ENCODE peak calls at places on chromosome 2, in seven cellular contexts. V, A, Z, Y, I, U and D are unnamed samples. For H3K79me1, the result is how much of the 10 kb centered on the place peaks cover.

GRCh38 chr2:239316562-239317465 is 84.0 kb downstream of the HDAC4 start:
- DNase-seq in V (no peak), A (peak), Z (no peak), Y (peak), I (no peak), U (no peak), D (no peak)

GRCh38 chr2:112255875-112256274 is 1.0 kb upstream of the ZC3H8 start:
- DNase-seq in V (no peak), A (no peak), Z (no peak), Y (no peak), I (no peak), U (no peak), D (no peak)

GRCh38 chr2:203461736-203462135 is 73.4 kb downstream of the RAPH1 start:
- DNase-seq in V (no peak), A (peak), Z (no peak), Y (no peak), I (no peak), U (no peak), D (no peak)

GRCh38 chr2:44551001-44551400 is 189.3 kb downstream of the CAMKMT start:
- DNase-seq in V (no peak), A (no peak), Z (no peak), Y (no peak), I (no peak), U (no peak), D (no peak)

GRCh38 chr2:77147154-77147553 is 375.0 kb downstream of the LRRTM4 start:
- DNase-seq in V (no peak), A (no peak), Z (no peak), Y (no peak), I (no peak), U (no peak), D (no peak)

GRCh38 chr2:20421336-20421987 is 25.4 kb upstream of the RHOB start:
- DNase-seq in V (no peak), A (no peak), Z (no peak), Y (no peak), I (no peak), U (no peak), D (no peak)

GRCh38 chr2:171316220-171316619 is 117.6 kb downstream of the METTL8 start:
- DNase-seq in V (no peak), A (peak), Z (peak), Y (peak), I (peak), U (peak), D (no peak)

GRCh38 chr2:72109291-72109690 is 38.4 kb downstream of the CYP26B1 start:
- DNase-seq in V (no peak), A (no peak), Z (no peak), Y (no peak), I (no peak), U (no peak), D (no peak)

GRCh38 chr2:8260213-8260612 is 421.6 kb upstream of the ID2 start:
- DNase-seq in V (no peak), A (no peak), Z (peak), Y (no peak), I (no peak), U (no peak), D (no peak)

GRCh38 chr2:10449481-10449831 is 1.3 kb upstream of the ODC1 start:
- DNase-seq in V (no peak), A (no peak), Z (no peak), Y (no peak), I (no peak), U (no peak), D (no peak)

GRCh38 chr2:99622578-99622977 is 132.8 kb upstream of the REV1 start:
- DNase-seq in V (no peak), A (no peak), Z (no peak), Y (no peak), I (no peak), U (no peak), D (no peak)

GRCh38 chr2:16330571-16331351 is 334.9 kb downstream of the CYRIA start:
- DNase-seq in V (peak), A (no peak), Z (peak), Y (peak), I (no peak), U (peak), D (no peak)

GRCh38 chr2:48954935-48955334 is 199.4 kb downstream of the FSHR start:
- DNase-seq in V (no peak), A (peak), Z (no peak), Y (no peak), I (no peak), U (peak), D (no peak)

GRCh38 chr2:46065152-46065551 is 232.1 kb upstream of the EPAS1 start:
- DNase-seq in V (no peak), A (peak), Z (no peak), Y (no peak), I (no peak), U (peak), D (peak)

GRCh38 chr2:46990231-46990588 is 74.6 kb upstream of the MCFD2 start:
- DNase-seq in V (no peak), A (no peak), Z (no peak), Y (no peak), I (no peak), U (no peak), D (no peak)

GRCh38 chr2:172454404-172455120 is 27.2 kb downstream of the ITGA6 start:
- DNase-seq in V (no peak), A (no peak), Z (no peak), Y (no peak), I (no peak), U (no peak), D (no peak)

GRCh38 chr2:31078579-31079105 is 59.6 kb downstream of the GALNT14 start:
- DNase-seq in V (no peak), A (no peak), Z (no peak), Y (no peak), I (no peak), U (no peak), D (no peak)

GRCh38 chr2:175567435-175568061 is 386.0 kb upstream of the ATP5MC3 start:
- DNase-seq in V (no peak), A (no peak), Z (peak), Y (no peak), I (no peak), U (peak), D (no peak)

GRCh38 chr2:67135201-67135600 is 261.9 kb upstream of the ETAA1 start:
- DNase-seq in V (no peak), A (no peak), Z (no peak), Y (no peak), I (no peak), U (no peak), D (no peak)

GRCh38 chr2:159797468-159798375 is at the start of gene CD302:
- DNase-seq in V (peak), A (peak), Z (peak), Y (peak), I (no peak), U (peak), D (peak)

GRCh38 chr2:28650261-28650584 is 101.4 kb upstream of the PPP1CB start:
- DNase-seq in V (no peak), A (no peak), Z (no peak), Y (no peak), I (no peak), U (no peak), D (no peak)

GRCh38 chr2:203718087-203718486 is 11.6 kb downstream of the CD28 start:
- DNase-seq in V (no peak), A (peak), Z (peak), Y (no peak), I (no peak), U (no peak), D (no peak)

GRCh38 chr2:172774302-172774701 is 38.7 kb downstream of the RAPGEF4 start:
- DNase-seq in V (no peak), A (no peak), Z (no peak), Y (no peak), I (no peak), U (no peak), D (no peak)

GRCh38 chr2:126154256-126154655 is 501.7 kb upstream of the GYPC start:
- DNase-seq in V (no peak), A (no peak), Z (no peak), Y (no peak), I (no peak), U (no peak), D (no peak)

GRCh38 chr2:229800997-229801754 is 86.8 kb upstream of the DNER start:
- DNase-seq in V (peak), A (peak), Z (peak), Y (peak), I (peak), U (peak), D (peak)

GRCh38 chr2:144671695-144672094 is 151.8 kb upstream of the ZEB2 start:
- DNase-seq in V (no peak), A (peak), Z (no peak), Y (no peak), I (no peak), U (no peak), D (peak)

GRCh38 chr2:108573070-108573469 is 38.8 kb downstream of the LIMS1 start:
- DNase-seq in V (no peak), A (peak), Z (no peak), Y (no peak), I (no peak), U (peak), D (no peak)
- H3K4me2 ChIP-seq in V (no peak), A (peak), Z (no peak), Y (no peak), I (no peak), U (no peak), D (no peak)

DNA sequence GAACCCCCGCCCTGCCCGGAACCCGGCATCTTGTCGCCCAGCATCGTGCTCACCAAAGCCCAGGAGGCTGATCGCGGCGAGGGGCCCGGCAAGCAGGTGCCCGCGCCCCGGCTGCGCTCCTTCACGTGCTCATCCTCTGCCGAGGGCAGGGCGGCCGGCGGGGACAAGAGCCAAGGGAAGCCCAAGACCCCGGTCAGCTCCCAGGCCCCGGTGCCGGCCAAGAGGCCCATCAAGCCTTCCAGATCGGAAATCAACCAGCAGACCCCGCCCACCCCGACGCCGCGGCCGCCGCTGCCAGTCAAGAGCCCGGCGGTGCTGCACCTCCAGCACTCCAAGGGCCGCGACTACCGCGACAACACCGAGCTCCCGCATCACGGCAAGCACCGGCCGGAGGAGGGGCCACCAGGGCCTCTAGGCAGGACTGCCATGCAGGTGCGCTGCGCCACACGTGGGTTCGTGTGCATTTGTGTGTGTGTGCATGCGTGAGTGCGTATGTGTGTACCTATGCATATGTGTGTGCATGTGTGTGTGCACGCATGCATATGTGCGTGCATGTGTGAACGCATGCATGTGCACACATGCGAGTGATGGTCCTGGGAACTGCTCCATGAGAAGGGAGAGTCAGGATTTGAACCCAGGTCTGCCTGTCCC is 47.1 kb upstream of the ATG16L1 start:
- DNase-seq in V (no peak), A (no peak), Z (no peak), Y (no peak), I (no peak), U (no peak), D (no peak)
- H3K79me1 ChIP-seq in V (under half), A (under half), Z (under half), Y (under half), I (under half), U (under half), D (under half)

DNA sequence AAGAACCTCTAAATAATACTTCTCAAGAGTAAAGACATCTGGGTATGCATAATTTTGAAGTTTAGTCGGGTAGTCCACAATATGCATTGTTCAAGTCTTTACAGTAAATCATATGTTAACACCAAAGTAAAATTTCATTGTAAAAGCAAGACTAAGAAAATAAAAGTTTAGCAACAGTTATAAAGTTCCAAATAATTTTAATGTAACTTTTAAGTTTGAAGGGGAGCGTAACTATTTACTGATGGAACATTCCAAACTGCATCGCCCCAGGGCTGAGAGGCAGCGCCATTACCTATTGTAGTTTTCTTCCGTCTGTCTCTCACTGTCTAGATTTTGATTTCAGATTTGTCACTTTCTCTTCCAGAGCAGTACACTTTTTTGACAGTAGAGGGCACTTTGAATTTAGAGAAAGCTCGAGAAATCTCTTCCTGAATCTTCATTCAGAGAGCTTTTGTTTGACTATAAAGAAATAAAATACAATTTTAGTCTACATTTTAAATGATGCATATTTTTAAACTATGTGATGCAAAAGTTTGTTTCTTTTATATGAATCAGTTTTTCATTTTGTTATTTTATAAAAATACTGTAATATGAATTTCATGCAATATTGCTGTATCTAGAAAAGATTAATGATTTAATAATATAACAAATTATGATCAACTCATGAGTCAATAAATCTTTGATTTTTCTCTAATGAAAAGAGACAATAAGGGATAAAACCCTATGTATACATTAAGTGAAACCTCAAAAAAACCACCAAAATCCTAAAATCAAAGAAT is 389.8 kb downstream of the FIGN start:
- DNase-seq in V (peak), A (peak), Z (peak), Y (no peak), I (no peak), U (peak), D (peak)
- H3K4me2 ChIP-seq in V (no peak), A (peak), Z (no peak), Y (no peak), I (no peak), U (no peak), D (peak)

DNA sequence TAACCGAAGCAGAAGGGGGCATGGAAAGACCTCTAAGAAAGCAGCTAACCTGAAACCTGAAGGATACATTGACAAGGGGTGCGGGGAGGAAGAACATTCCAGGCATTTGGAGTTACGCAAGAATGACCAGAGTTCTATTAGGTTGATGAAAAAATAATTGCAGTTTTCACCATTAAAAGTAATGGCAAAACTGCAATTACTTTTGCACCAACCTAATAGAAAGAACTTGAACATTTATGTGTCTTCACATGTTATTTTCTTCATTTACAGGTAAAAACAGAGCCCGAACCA is 110.5 kb downstream of the LYPD6B start:
- DNase-seq in V (no peak), A (no peak), Z (no peak), Y (no peak), I (no peak), U (no peak), D (no peak)
- H3K79me1 ChIP-seq in V (under half), A (under half), Z (under half), Y (under half), I (under half), U (under half), D (under half)